ENCODE peak calls at places on chromosomes 3 and 15, in eight cellular contexts. J is coronary artery; H is heart left ventricle; X is naive thymus-derived CD4-positive, alpha-beta T cell; R is DND-41; S is activated gamma-delta T cell treated with Interleukin-2 at 50 U/mL for 16 hours; N is activated T-cell treated with anti-CD3 and anti-CD28 coated beads, Interleukin-2, amount 50 U/mL, for 72 hours; F is left cardiac atrium. Q is an unnamed sample.

GRCh38 chr3:72303926-72304325 is 519.0 kb upstream of the PROK2 start:
- DNase-seq in X (no peak), N (no peak), F (peak), H (no peak), R (no peak), J (no peak), S (no peak), Q (no peak)

GRCh38 chr3:177753498-177754155 is 556.3 kb upstream of the TBL1XR1 start:
- DNase-seq in X (no peak), J (no peak), H (peak), N (no peak), S (no peak), F (peak), R (no peak), Q (no peak)

GRCh38 chr3:78287085-78287484 is 1247.2 kb downstream of the ROBO2 start:
- DNase-seq in R (no peak), J (no peak), N (no peak), S (no peak), X (no peak), F (no peak), H (no peak), Q (no peak)

GRCh38 chr3:147298511-147298982 is 107.8 kb downstream of the ZIC4 start:
- DNase-seq in J (no peak), R (no peak), F (no peak), N (no peak), X (no peak), H (no peak), S (no peak), Q (no peak)

GRCh38 chr3:27279153-27279552 is 90.0 kb downstream of the NEK10 start:
- DNase-seq in J (no peak), N (no peak), F (no peak), X (no peak), H (no peak), R (no peak), S (no peak), Q (no peak)

GRCh38 chr15:91469627-91470567 is 369.8 kb downstream of the SV2B start:
- DNase-seq in F (no peak), H (no peak), R (peak), X (peak), N (peak), S (peak), J (no peak), Q (peak)

GRCh38 chr3:81744366-81744765 is 17.1 kb downstream of the GBE1 start:
- DNase-seq in S (no peak), J (no peak), F (no peak), N (no peak), R (no peak), X (no peak), H (no peak), Q (no peak)

GRCh38 chr3:12994357-12994606 is 78.9 kb downstream of the IQSEC1 start:
- DNase-seq in R (no peak), N (no peak), S (no peak), X (no peak), F (peak), H (peak), J (no peak), Q (peak)

GRCh38 chr3:139310474-139310933 is 33.3 kb upstream of the MRPS22 start:
- DNase-seq in X (no peak), F (no peak), S (no peak), H (no peak), J (no peak), N (no peak), R (no peak), Q (no peak)